ENCODE peak calls at places on chromosomes 2 and 18, in six cellular contexts. T is Calu3, H is kidney tubule cell, L is chondrocyte, M is GM12865, Z is cardiac muscle cell. D is an unnamed sample.

GRCh38 chr2:86280191-86280667 is 57.2 kb downstream of the REEP1 start:
- DNase-seq in L (no peak), Z (no peak), T (no peak), M (no peak), H (peak), D (no peak)

GRCh38 chr2:54396107-54396506 is 60.0 kb upstream of the SPTBN1 start:
- DNase-seq in L (no peak), M (no peak), T (no peak), H (no peak), Z (no peak), D (no peak)

GRCh38 chr18:8791171-8791651 is 85.9 kb downstream of the MTCL1 start:
- DNase-seq in Z (no peak), L (no peak), H (peak), M (no peak), T (no peak), D (no peak)

GRCh38 chr2:1990151-1990589 is 245.9 kb upstream of the PXDN start:
- DNase-seq in L (no peak), M (no peak), Z (no peak), H (no peak), T (no peak), D (no peak)

GRCh38 chr2:26519396-26519991 is 41.6 kb upstream of the OTOF start:
- DNase-seq in T (no peak), L (no peak), H (no peak), M (no peak), Z (no peak), D (no peak)

GRCh38 chr2:85436836-85437487 is 18.4 kb downstream of the SH2D6 start:
- DNase-seq in M (no peak), T (no peak), Z (no peak), H (no peak), L (no peak), D (no peak)

GRCh38 chr18:22278798-22279197 is 109.4 kb downstream of the GATA6 start:
- DNase-seq in T (no peak), H (no peak), Z (no peak), L (no peak), M (no peak), D (no peak)

GRCh38 chr18:6920099-6920955 is 190.8 kb downstream of the ARHGAP28 start:
- DNase-seq in M (peak), Z (peak), H (peak), T (peak), L (no peak), D (no peak)

GRCh38 chr2:387980-388421 is 100.1 kb upstream of the ALKAL2 start:
- DNase-seq in L (peak), H (no peak), T (no peak), Z (no peak), M (no peak), D (no peak)

GRCh38 chr18:26429535-26429934 is 118.8 kb downstream of the KCTD1 start:
- DNase-seq in M (no peak), T (peak), H (peak), Z (peak), L (no peak), D (no peak)

GRCh38 chr2:219331560-219332213 is 857 bp downstream of the RESP18 start:
- DNase-seq in L (no peak), T (no peak), Z (peak), H (no peak), M (no peak), D (no peak)

GRCh38 chr18:63542069-63542468 is at the start of gene SERPINB12:
- DNase-seq in H (no peak), Z (no peak), L (no peak), T (no peak), M (no peak), D (no peak)

GRCh38 chr2:241974851-241975592 is 105.5 kb downstream of the RTP5 start:
- DNase-seq in L (no peak), T (no peak), H (no peak), Z (no peak), M (no peak), D (no peak)

GRCh38 chr2:36489296-36489695 is 108.7 kb downstream of the FEZ2 start:
- DNase-seq in T (no peak), H (peak), M (no peak), Z (no peak), L (no peak), D (no peak)

GRCh38 chr2:35580951-35581350 is 774.6 kb upstream of the CRIM1 start:
- DNase-seq in L (no peak), M (no peak), H (no peak), Z (no peak), T (no peak), D (no peak)

GRCh38 chr18:50877545-50878265 is 1.2 kb upstream of the ME2 start:
- DNase-seq in T (no peak), H (no peak), L (no peak), M (no peak), Z (no peak), D (no peak)

GRCh38 chr2:202771741-202772470 is 99.7 kb downstream of the ICA1L start:
- DNase-seq in Z (no peak), L (no peak), M (no peak), H (no peak), T (no peak), D (no peak)

GRCh38 chr2:2536416-2537056 is 205.5 kb upstream of the MYT1L start:
- DNase-seq in M (no peak), T (no peak), L (no peak), H (no peak), Z (no peak), D (no peak)

GRCh38 chr2:238970553-238971081 is 122.7 kb downstream of the TWIST2 start:
- DNase-seq in T (peak), H (peak), M (peak), L (peak), Z (no peak), D (no peak)

GRCh38 chr2:8496617-8497016 is 185.2 kb upstream of the ID2 start:
- DNase-seq in T (no peak), Z (no peak), H (no peak), L (peak), M (no peak), D (no peak)

GRCh38 chr2:144183744-144184143 is 336.2 kb downstream of the ZEB2 start:
- DNase-seq in H (no peak), T (no peak), Z (no peak), M (peak), L (no peak), D (peak)

GRCh38 chr18:9091066-9091476 is 11.4 kb upstream of the NDUFV2 start:
- DNase-seq in H (no peak), T (no peak), L (no peak), M (no peak), Z (no peak), D (no peak)

GRCh38 chr2:39659765-39660611 is 5.7 kb upstream of the TMEM178A start:
- DNase-seq in M (no peak), H (peak), L (no peak), Z (no peak), T (no peak), D (no peak)

GRCh38 chr18:42187611-42188378 is 232.8 kb downstream of the PIK3C3 start:
- DNase-seq in H (no peak), Z (no peak), T (no peak), M (peak), L (no peak), D (no peak)

GRCh38 chr2:172928754-172929153 is 146.9 kb upstream of the MAP3K20 start:
- DNase-seq in M (no peak), T (no peak), H (no peak), Z (no peak), L (no peak), D (no peak)

GRCh38 chr2:235614176-235614860 is 120.5 kb downstream of the AGAP1 start:
- DNase-seq in M (no peak), H (no peak), L (no peak), Z (no peak), T (no peak), D (no peak)

GRCh38 chr2:179031731-179032408 is 18.1 kb downstream of the CCDC141 start:
- DNase-seq in M (peak), T (no peak), H (no peak), L (no peak), Z (no peak), D (peak)

GRCh38 chr2:37459095-37459981 is 114.9 kb downstream of the QPCT start:
- DNase-seq in H (peak), Z (no peak), T (no peak), M (no peak), L (no peak), D (no peak)

GRCh38 chr18:74609535-74609934 is 11.9 kb downstream of the ZNF407 start:
- DNase-seq in L (no peak), Z (no peak), T (no peak), H (peak), M (no peak), D (no peak)

GRCh38 chr2:130845507-130846085 is 8.9 kb downstream of the ARHGEF4 start:
- DNase-seq in L (peak), H (no peak), Z (no peak), T (no peak), M (no peak), D (no peak)

GRCh38 chr2:225999692-226000091 is 600.2 kb downstream of the NYAP2 start:
- DNase-seq in H (no peak), T (no peak), M (no peak), Z (no peak), L (no peak), D (no peak)

GRCh38 chr2:240734756-240735155 is 43.1 kb downstream of the AQP12A start:
- DNase-seq in H (no peak), L (no peak), T (no peak), Z (no peak), M (no peak), D (no peak)

GRCh38 chr2:239223330-239224248 is 177.2 kb downstream of the HDAC4 start:
- DNase-seq in Z (no peak), T (no peak), L (peak), M (no peak), H (no peak), D (no peak)

GRCh38 chr2:121128741-121129659 is 156.0 kb downstream of the TFCP2L1 start:
- DNase-seq in L (no peak), H (peak), M (peak), T (peak), Z (peak), D (no peak)

GRCh38 chr2:47076586-47077441 is 78.3 kb downstream of the STPG4 start:
- DNase-seq in T (peak), L (peak), Z (no peak), H (peak), M (no peak), D (no peak)

D was measured in GM06990.